ENCODE peak calls at places on chromosomes 5 and 9, in six cellular contexts. B is adrenal gland, Z is stomach, M is brain microvascular endothelial cell, G is fibroblast of lung, H is astrocyte of the spinal cord. W is an unnamed sample.

GRCh38 chr5:89374818-89375521 is 492.0 kb upstream of the MEF2C start:
- DNase-seq in G (no peak), Z (no peak), M (no peak), H (no peak), B (no peak), W (no peak)

GRCh38 chr9:82281066-82281465 is 292.5 kb downstream of the SPATA31D1 start:
- DNase-seq in H (no peak), M (no peak), G (no peak), Z (no peak), B (no peak), W (no peak)

GRCh38 chr9:31847963-31848362 is 536.5 kb upstream of the ACO1 start:
- DNase-seq in B (no peak), Z (no peak), G (no peak), H (no peak), M (no peak), W (no peak)

GRCh38 chr5:138967806-138968448 is 92.8 kb upstream of the LRRTM2 start:
- DNase-seq in B (no peak), H (no peak), Z (peak; percentile 84), G (peak; percentile 41), M (no peak), W (no peak)

GRCh38 chr9:137582286-137582860 is 3.6 kb upstream of the DPH7 start:
- DNase-seq in B (no peak), M (no peak), H (no peak), G (no peak), Z (peak; percentile 55), W (no peak)

GRCh38 chr9:37034320-37034937 is 361 bp upstream of the PAX5 start:
- DNase-seq in Z (no peak), B (no peak), M (no peak), G (peak; percentile 4), H (no peak), W (no peak)

GRCh38 chr5:36694351-36694750 is 87.9 kb downstream of the SLC1A3 start:
- DNase-seq in H (no peak), Z (no peak), G (no peak), B (no peak), M (no peak), W (no peak)

GRCh38 chr9:27468450-27469110 is 55.5 kb upstream of the IFNK start:
- DNase-seq in Z (no peak), G (peak; percentile 29), M (peak; percentile 35), B (no peak), H (peak; percentile 57), W (peak; percentile 12)

GRCh38 chr5:1468247-1468612 is 23.0 kb upstream of the SLC6A3 start:
- DNase-seq in M (no peak), H (no peak), G (no peak), Z (no peak), B (no peak), W (no peak)

GRCh38 chr5:57298295-57298984 is 124.6 kb downstream of the GPBP1 start:
- DNase-seq in G (peak; percentile 70), B (peak; percentile 89), H (peak; percentile 90), Z (peak; percentile 91), M (peak; percentile 88), W (peak; percentile 87)

GRCh38 chr5:64925123-64925522 is 156.4 kb downstream of the CWC27 start:
- DNase-seq in B (no peak), H (no peak), M (no peak), G (no peak), Z (no peak), W (no peak)

GRCh38 chr5:100856462-100856861 is 46.6 kb downstream of the ST8SIA4 start:
- DNase-seq in Z (no peak), B (no peak), M (no peak), G (peak; percentile 3), H (no peak), W (no peak)

GRCh38 chr5:64939772-64940510 is 171.2 kb downstream of the CWC27 start:
- DNase-seq in H (peak; percentile 27), G (peak; percentile 34), B (no peak), M (peak; percentile 54), Z (peak; percentile 64), W (no peak)

GRCh38 chr5:74154526-74154925 is 486.0 kb downstream of the ENC1 start:
- DNase-seq in B (no peak), Z (no peak), M (no peak), G (no peak), H (no peak), W (no peak)

GRCh38 chr5:100313657-100314056 is 221.5 kb upstream of the FAM174A start:
- DNase-seq in Z (no peak), H (no peak), M (no peak), B (no peak), G (no peak), W (no peak)

GRCh38 chr5:165559645-165560044 is 2054.2 kb downstream of the MAT2B start:
- DNase-seq in H (no peak), M (no peak), Z (no peak), G (no peak), B (no peak), W (no peak)

GRCh38 chr5:127442085-127442484 is 75.4 kb upstream of the PRRC1 start:
- DNase-seq in Z (no peak), M (no peak), H (peak; percentile 42), G (no peak), B (no peak), W (peak; percentile 18)

GRCh38 chr9:134335490-134336173 is 9.4 kb downstream of the RXRA start:
- DNase-seq in M (no peak), G (no peak), H (no peak), B (peak; percentile 63), Z (peak; percentile 43), W (no peak)

GRCh38 chr9:126777733-126778132 is 27.1 kb upstream of the ZBTB43 start:
- DNase-seq in Z (no peak), H (no peak), B (no peak), M (no peak), G (no peak), W (no peak)

GRCh38 chr5:172648008-172648359 is 6.9 kb downstream of the NEURL1B start:
- DNase-seq in B (no peak), Z (no peak), M (no peak), G (no peak), H (no peak), W (no peak)

DNA sequence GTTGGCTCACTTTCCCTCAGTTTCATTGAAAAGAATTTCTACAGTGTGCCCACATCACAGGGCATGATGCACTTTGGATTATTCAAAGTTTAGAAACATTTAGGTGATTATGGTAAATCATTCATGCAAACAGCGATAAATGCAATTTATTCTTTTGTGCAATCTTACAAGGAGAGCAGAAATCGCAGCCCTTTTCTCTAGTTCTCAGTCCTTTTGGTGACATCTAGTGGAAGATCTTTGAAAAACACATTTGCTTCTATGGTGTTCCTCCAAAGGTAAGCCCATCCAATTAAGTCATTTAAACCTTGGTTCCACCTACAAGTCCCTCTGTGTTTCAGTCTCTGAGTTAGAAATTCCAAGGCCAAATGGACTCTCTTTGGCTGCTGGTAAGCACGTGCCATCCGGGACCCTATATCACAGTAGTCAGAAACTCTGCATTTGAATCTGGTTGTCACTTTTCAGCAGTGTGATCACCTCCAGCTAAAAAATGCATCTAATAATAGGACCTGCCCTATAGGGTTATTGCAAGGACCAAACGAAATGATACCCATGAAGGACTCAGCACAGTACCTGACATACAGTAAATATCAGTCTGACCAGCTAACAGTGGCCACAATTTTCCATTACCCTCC is 66.4 kb downstream of the MACROH2A1 start:
- DNase-seq in H (peak; percentile 71), B (no peak), M (peak; percentile 33), G (peak; percentile 57), Z (no peak), W (peak; percentile 62)
- TF ChIP-seq CTCF in H (peak; percentile 49), B (peak; percentile 34), M (peak; percentile 55), G (peak; percentile 57), Z (peak; percentile 42), W (peak; percentile 60)

GRCh38 chr5:129122560-129122959 is 28.0 kb downstream of the ISOC1 start:
- DNase-seq in G (no peak), H (no peak), B (no peak), M (no peak), Z (no peak), W (no peak)

GRCh38 chr5:129120158-129120581 is 25.6 kb downstream of the ISOC1 start:
- DNase-seq in H (no peak), B (no peak), Z (no peak), G (no peak), M (no peak), W (no peak)

GRCh38 chr5:129125819-129126218 is 31.3 kb downstream of the ISOC1 start:
- DNase-seq in G (no peak), Z (no peak), M (no peak), B (no peak), H (no peak), W (no peak)
- H3K4me3 ChIP-seq in G (no peak overlapping the region), Z (no peak overlapping the region), M (no peak overlapping the region), B (no peak overlapping the region), H (no peak overlapping the region), W (no peak overlapping the region)

GRCh38 chr9:21605489-21605931 is 123.4 kb upstream of the IFNE start:
- DNase-seq in G (peak; percentile 98), B (no peak), H (peak; percentile 86), Z (no peak), M (no peak), W (peak; percentile 75)
- TF ChIP-seq CTCF in G (no peak), B (no peak), H (no peak), Z (no peak), M (no peak), W (no peak)

GRCh38 chr5:91311168-91311696 is 71.9 kb downstream of the ARRDC3 start:
- DNase-seq in Z (no peak), G (no peak), M (no peak), H (no peak), B (no peak), W (no peak)

GRCh38 chr5:91311697-91312501 is 71.2 kb downstream of the ARRDC3 start:
- DNase-seq in M (peak; percentile 98), H (peak; percentile 100), Z (peak; percentile 50), B (peak; percentile 76), G (peak; percentile 100), W (peak; percentile 99)

GRCh38 chr5:91307023-91307422 is 76.1 kb downstream of the ARRDC3 start:
- DNase-seq in H (no peak), B (no peak), Z (no peak), G (no peak), M (no peak), W (no peak)

DNA sequence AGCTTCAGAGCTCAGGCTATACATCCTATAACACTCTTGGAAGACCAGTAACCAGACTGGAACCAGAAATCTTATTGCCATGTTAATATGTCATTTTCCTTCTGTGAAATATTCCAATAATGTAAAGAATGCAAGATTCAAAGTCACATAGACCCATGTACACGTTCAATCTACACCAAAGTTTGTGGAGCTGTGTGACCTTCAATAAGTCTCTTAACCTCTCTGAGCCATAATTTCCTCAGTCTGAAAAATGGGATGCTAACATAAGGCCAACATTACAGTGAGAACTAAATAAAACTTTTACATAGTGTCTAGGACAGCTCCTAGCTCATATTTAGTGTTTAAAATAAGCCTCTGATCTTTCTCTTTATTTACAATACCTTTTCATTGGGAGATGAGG is 70.4 kb downstream of the ARRDC3 start:
- DNase-seq in H (no peak), Z (no peak), M (no peak), G (peak; percentile 29), B (no peak), W (no peak)
- H3K4me3 ChIP-seq in H (no peak overlapping the region), Z (no peak overlapping the region), M (no peak overlapping the region), G (no peak overlapping the region), B (no peak overlapping the region), W (no peak overlapping the region)

W was measured in astrocyte of the cerebellum.